ENCODE peak calls at places on chromosomes 3 and 15, in nine cellular contexts. One of them, this sample, is unnamed. For H3K4me1, the result is how much of the 10 kb centered on the place peaks cover.

GRCh38 chr15:77026501-77027110 is 31.7 kb downstream of the PSTPIP1 start:
- DNase-seq in H9: peak
- DNase-seq in GM12878: no peak
- DNase-seq in HCT116: no peak
- DNase-seq in GM23248: no peak
- DNase-seq in colonic mucosa: peak
- DNase-seq in IMR-90: no peak
- DNase-seq in neuronal stem cell: no peak
- DNase-seq in kidney: no peak
- DNase-seq in this sample: no peak

GRCh38 chr15:65583701-65584100 is 27.2 kb downstream of the INTS14 start:
- DNase-seq in H9: no peak
- DNase-seq in GM12878: peak
- DNase-seq in HCT116: no peak
- DNase-seq in GM23248: peak
- DNase-seq in colonic mucosa: no peak
- DNase-seq in IMR-90: peak
- DNase-seq in neuronal stem cell: peak
- DNase-seq in kidney: no peak
- DNase-seq in this sample: peak

GRCh38 chr3:175672119-175672689 is 813.1 kb downstream of the NAALADL2 start:
- DNase-seq in H9: no peak
- DNase-seq in GM12878: no peak
- DNase-seq in HCT116: no peak
- DNase-seq in GM23248: peak
- DNase-seq in colonic mucosa: no peak
- DNase-seq in IMR-90: peak
- DNase-seq in neuronal stem cell: no peak
- DNase-seq in kidney: no peak
- DNase-seq in this sample: no peak

GRCh38 chr3:194298331-194299227 is 52.5 kb downstream of the CPN2 start:
- DNase-seq in H9: no peak
- DNase-seq in GM12878: no peak
- DNase-seq in HCT116: no peak
- DNase-seq in GM23248: no peak
- DNase-seq in colonic mucosa: no peak
- DNase-seq in IMR-90: no peak
- DNase-seq in neuronal stem cell: no peak
- DNase-seq in kidney: no peak
- DNase-seq in this sample: peak

GRCh38 chr3:110576962-110577361 is 494.7 kb upstream of the NECTIN3 start:
- DNase-seq in H9: peak
- DNase-seq in GM12878: no peak
- DNase-seq in HCT116: peak
- DNase-seq in GM23248: peak
- DNase-seq in colonic mucosa: no peak
- DNase-seq in IMR-90: peak
- DNase-seq in neuronal stem cell: peak
- DNase-seq in kidney: no peak
- DNase-seq in this sample: no peak

GRCh38 chr15:95591886-95592285 is 738.6 kb upstream of the NR2F2 start:
- DNase-seq in H9: no peak
- DNase-seq in GM12878: no peak
- DNase-seq in HCT116: no peak
- DNase-seq in GM23248: no peak
- DNase-seq in colonic mucosa: no peak
- DNase-seq in IMR-90: no peak
- DNase-seq in neuronal stem cell: no peak
- DNase-seq in kidney: no peak
- DNase-seq in this sample: no peak

GRCh38 chr3:141746962-141747361 is 8.9 kb downstream of the RNF7 start:
- DNase-seq in H9: no peak
- DNase-seq in GM12878: no peak
- DNase-seq in HCT116: no peak
- DNase-seq in GM23248: no peak
- DNase-seq in colonic mucosa: no peak
- DNase-seq in IMR-90: no peak
- DNase-seq in neuronal stem cell: no peak
- DNase-seq in kidney: no peak
- DNase-seq in this sample: no peak

GRCh38 chr3:94522488-94522887 is 459.6 kb downstream of the NSUN3 start:
- DNase-seq in H9: no peak
- DNase-seq in GM12878: no peak
- DNase-seq in HCT116: no peak
- DNase-seq in GM23248: no peak
- DNase-seq in colonic mucosa: no peak
- DNase-seq in IMR-90: no peak
- DNase-seq in neuronal stem cell: no peak
- DNase-seq in kidney: no peak
- DNase-seq in this sample: no peak

GRCh38 chr3:186236357-186237020 is 125.5 kb downstream of the DGKG start:
- DNase-seq in H9: no peak
- DNase-seq in GM12878: no peak
- DNase-seq in HCT116: no peak
- DNase-seq in GM23248: no peak
- DNase-seq in colonic mucosa: no peak
- DNase-seq in IMR-90: no peak
- DNase-seq in neuronal stem cell: no peak
- DNase-seq in kidney: no peak
- DNase-seq in this sample: no peak

GRCh38 chr3:58429657-58430056 is 4.0 kb downstream of the PDHB start:
- DNase-seq in H9: no peak
- DNase-seq in GM12878: peak
- DNase-seq in HCT116: no peak
- DNase-seq in GM23248: peak
- DNase-seq in colonic mucosa: no peak
- DNase-seq in IMR-90: peak
- DNase-seq in neuronal stem cell: no peak
- DNase-seq in kidney: no peak
- DNase-seq in this sample: no peak

GRCh38 chr3:69305011-69305410 is 80.9 kb downstream of the FRMD4B start:
- DNase-seq in H9: no peak
- DNase-seq in GM12878: no peak
- DNase-seq in HCT116: no peak
- DNase-seq in GM23248: peak
- DNase-seq in colonic mucosa: no peak
- DNase-seq in IMR-90: no peak
- DNase-seq in neuronal stem cell: no peak
- DNase-seq in kidney: no peak
- DNase-seq in this sample: no peak

GRCh38 chr3:158936530-158937113 is 134.8 kb downstream of the MFSD1 start:
- DNase-seq in H9: peak
- DNase-seq in GM12878: no peak
- DNase-seq in HCT116: no peak
- DNase-seq in GM23248: no peak
- DNase-seq in colonic mucosa: no peak
- DNase-seq in IMR-90: no peak
- DNase-seq in neuronal stem cell: no peak
- DNase-seq in kidney: no peak
- DNase-seq in this sample: no peak

GRCh38 chr3:22358334-22358733 is 607.3 kb upstream of the ZNF385D start:
- DNase-seq in H9: no peak
- DNase-seq in GM12878: no peak
- DNase-seq in HCT116: no peak
- DNase-seq in GM23248: no peak
- DNase-seq in colonic mucosa: no peak
- DNase-seq in IMR-90: no peak
- DNase-seq in neuronal stem cell: no peak
- DNase-seq in kidney: no peak
- DNase-seq in this sample: no peak
- H3K4me1 ChIP-seq in H9: under half
- H3K4me1 ChIP-seq in GM12878: under half
- H3K4me1 ChIP-seq in HCT116: under half
- H3K4me1 ChIP-seq in GM23248: under half
- H3K4me1 ChIP-seq in colonic mucosa: under half
- H3K4me1 ChIP-seq in IMR-90: under half
- H3K4me1 ChIP-seq in neuronal stem cell: under half
- H3K4me1 ChIP-seq in kidney: under half
- H3K4me1 ChIP-seq in this sample: under half

DNA sequence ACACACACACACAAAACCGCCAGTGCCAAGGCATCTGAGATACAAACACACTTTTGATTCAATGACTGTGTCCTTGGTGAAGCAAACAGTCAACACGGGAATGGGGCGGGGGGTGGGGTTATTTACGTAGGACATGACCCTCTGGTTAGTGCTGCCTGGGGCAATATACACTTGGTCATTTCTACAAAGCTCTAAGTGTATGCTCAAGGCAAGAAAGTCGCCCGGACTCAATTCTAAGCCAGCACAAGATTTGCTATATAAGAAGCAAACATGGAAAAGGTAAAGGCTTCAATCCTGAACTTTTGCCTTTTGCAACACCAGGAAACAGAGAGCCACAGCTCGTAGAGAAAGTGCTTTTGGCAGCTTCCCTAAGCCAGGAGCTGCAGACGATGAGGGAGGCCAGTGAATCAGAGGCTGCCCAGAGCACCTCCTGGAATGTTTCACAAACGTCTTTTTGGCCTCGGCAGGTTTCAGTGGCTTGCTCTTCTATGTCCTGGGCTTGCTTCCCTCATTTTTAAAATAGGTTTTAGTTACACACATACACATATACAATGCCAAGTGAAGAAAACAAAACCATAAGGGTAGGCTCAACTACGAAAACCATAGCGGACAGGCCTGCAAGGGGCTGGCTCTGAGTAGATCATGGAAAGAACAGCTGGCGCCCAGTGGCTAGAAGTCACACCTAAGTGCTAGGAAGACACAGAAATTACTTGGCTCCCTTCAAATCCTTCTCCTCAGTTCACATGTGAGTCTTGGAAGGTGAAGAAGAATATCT is 73.6 kb downstream of the TM4SF4 start:
- DNase-seq in H9: no peak
- DNase-seq in GM12878: no peak
- DNase-seq in HCT116: no peak
- DNase-seq in GM23248: peak
- DNase-seq in colonic mucosa: peak
- DNase-seq in IMR-90: peak
- DNase-seq in neuronal stem cell: no peak
- DNase-seq in kidney: no peak
- DNase-seq in this sample: no peak
- H3K9ac ChIP-seq in H9: no peak
- H3K9ac ChIP-seq in GM12878: no peak
- H3K9ac ChIP-seq in HCT116: no peak
- H3K9ac ChIP-seq in GM23248: peak
- H3K9ac ChIP-seq in colonic mucosa: no peak
- H3K9ac ChIP-seq in IMR-90: peak
- H3K9ac ChIP-seq in neuronal stem cell: no peak
- H3K9ac ChIP-seq in kidney: no peak
- H3K9ac ChIP-seq in this sample: no peak

GRCh38 chr15:74798388-74799254 is 14.0 kb upstream of the LMAN1L start:
- DNase-seq in H9: no peak
- DNase-seq in GM12878: no peak
- DNase-seq in HCT116: no peak
- DNase-seq in GM23248: no peak
- DNase-seq in colonic mucosa: peak
- DNase-seq in IMR-90: no peak
- DNase-seq in neuronal stem cell: no peak
- DNase-seq in kidney: peak
- DNase-seq in this sample: no peak
- H3K4me1 ChIP-seq in H9: under half
- H3K4me1 ChIP-seq in GM12878: under half
- H3K4me1 ChIP-seq in HCT116: under half
- H3K4me1 ChIP-seq in GM23248: under half
- H3K4me1 ChIP-seq in colonic mucosa: under half
- H3K4me1 ChIP-seq in IMR-90: under half
- H3K4me1 ChIP-seq in neuronal stem cell: under half
- H3K4me1 ChIP-seq in kidney: under half
- H3K4me1 ChIP-seq in this sample: under half

DNA sequence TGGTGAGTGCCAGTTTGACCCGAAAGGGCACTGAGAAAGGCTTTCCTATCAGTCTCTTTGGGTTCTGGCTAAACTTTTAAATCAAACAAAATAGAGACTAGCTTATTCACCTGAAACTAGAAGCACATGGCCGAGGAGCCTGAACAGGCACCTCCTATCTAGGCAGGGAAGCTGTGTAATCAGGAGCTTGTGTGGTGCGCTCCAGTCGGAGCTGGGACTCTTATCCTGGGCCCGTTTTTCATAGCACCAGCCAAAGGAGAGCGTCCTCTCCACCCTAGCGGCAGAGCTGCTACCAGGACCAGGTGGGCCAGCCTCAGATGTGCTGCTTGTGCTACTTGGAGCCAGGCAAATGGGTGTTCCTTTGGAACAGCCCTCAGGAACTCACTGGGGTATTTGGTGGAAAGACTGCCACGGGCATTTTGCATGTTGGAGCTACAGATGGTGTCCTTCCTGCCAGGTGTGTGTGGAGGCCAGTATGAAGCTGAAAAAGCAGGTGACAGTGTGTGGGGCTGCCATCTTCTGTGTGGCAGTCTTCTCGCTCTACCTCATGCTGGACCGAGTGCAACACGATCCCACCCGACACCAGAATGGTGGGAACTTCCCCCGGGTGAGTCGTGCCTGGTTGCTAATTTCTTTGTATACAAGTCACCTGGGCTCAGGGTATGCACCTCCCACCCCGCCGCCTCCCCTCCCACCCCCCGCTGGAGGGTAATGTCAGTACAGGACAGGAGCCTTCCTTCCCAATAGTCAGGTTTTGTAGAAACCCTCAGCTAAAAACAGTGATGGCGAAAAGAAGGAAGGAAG is 833 bp downstream of the MAN2A2 start:
- DNase-seq in H9: peak
- DNase-seq in GM12878: no peak
- DNase-seq in HCT116: no peak
- DNase-seq in GM23248: no peak
- DNase-seq in colonic mucosa: peak
- DNase-seq in IMR-90: no peak
- DNase-seq in neuronal stem cell: no peak
- DNase-seq in kidney: peak
- DNase-seq in this sample: no peak
- H3K9ac ChIP-seq in H9: no peak
- H3K9ac ChIP-seq in GM12878: peak
- H3K9ac ChIP-seq in HCT116: peak
- H3K9ac ChIP-seq in GM23248: peak
- H3K9ac ChIP-seq in colonic mucosa: peak
- H3K9ac ChIP-seq in IMR-90: peak
- H3K9ac ChIP-seq in neuronal stem cell: no peak
- H3K9ac ChIP-seq in kidney: peak
- H3K9ac ChIP-seq in this sample: peak